ENCODE peak calls at places on chromosome 9, in ten cellular contexts. L, V, S, U, T, G, M, O, Z and A are unnamed samples.
A peak's percentile ranks its signal among the peaks of the same experiment; 100 is the strongest.

GRCh38 chr9:69027355-69028097 is 8.0 kb upstream of the FXN start:
- DNase-seq in L (peak; percentile 78), V (peak; percentile 57), S (peak; percentile 16), U (peak; percentile 64), T (peak; percentile 74), G (peak; percentile 45), M (peak; percentile 44), O (peak; percentile 48), Z (peak; percentile 71), A (peak; percentile 79)

GRCh38 chr9:36991516-36992134 is 42.4 kb downstream of the PAX5 start:
- DNase-seq in L (peak; percentile 75), V (peak; percentile 60), S (no peak), U (no peak), T (peak; percentile 20), G (no peak), M (peak; percentile 58), O (peak; percentile 5), Z (peak; percentile 73), A (peak; percentile 86)

GRCh38 chr9:6566409-6567139 is 79.0 kb downstream of the GLDC start:
- DNase-seq in L (peak; percentile 55), V (peak; percentile 97), S (peak; percentile 98), U (peak; percentile 98), T (no peak), G (peak; percentile 99), M (no peak), O (peak; percentile 95), Z (no peak), A (peak; percentile 17)

GRCh38 chr9:130682490-130683121 is 11.0 kb upstream of the EXOSC2 start:
- DNase-seq in L (peak; percentile 67), V (peak; percentile 85), S (peak; percentile 32), U (peak; percentile 78), T (peak; percentile 56), G (peak; percentile 67), M (peak; percentile 71), O (peak; percentile 75), Z (peak; percentile 90), A (peak; percentile 86)

GRCh38 chr9:12640866-12641636 is 52.1 kb upstream of the TYRP1 start:
- DNase-seq in L (no peak), V (no peak), S (no peak), U (no peak), T (no peak), G (no peak), M (no peak), O (no peak), Z (no peak), A (no peak)

GRCh38 chr9:98132806-98133631 is 14.0 kb upstream of the TRIM14 start:
- DNase-seq in L (no peak), V (no peak), S (no peak), U (no peak), T (peak; percentile 51), G (no peak), M (no peak), O (no peak), Z (peak; percentile 77), A (no peak)

GRCh38 chr9:33297455-33297854 is 7.1 kb downstream of the NFX1 start:
- DNase-seq in L (no peak), V (no peak), S (no peak), U (peak; percentile 9), T (peak; percentile 93), G (no peak), M (no peak), O (no peak), Z (no peak), A (peak; percentile 93)

GRCh38 chr9:15317836-15318235 is 10.8 kb upstream of the TTC39B start:
- DNase-seq in L (no peak), V (peak; percentile 7), S (peak; percentile 19), U (no peak), T (no peak), G (peak; percentile 49), M (no peak), O (peak; percentile 44), Z (no peak), A (no peak)

GRCh38 chr9:123299558-123300126 is 31.3 kb upstream of the STRBP start:
- DNase-seq in L (peak; percentile 41), V (no peak), S (no peak), U (no peak), T (no peak), G (no peak), M (peak; percentile 37), O (no peak), Z (peak; percentile 54), A (no peak)

GRCh38 chr9:4866239-4866969 is 73.7 kb downstream of the RCL1 start:
- DNase-seq in L (no peak), V (peak; percentile 73), S (no peak), U (no peak), T (no peak), G (peak; percentile 3), M (no peak), O (no peak), Z (no peak), A (no peak)

GRCh38 chr9:137316012-137316981 is 14.2 kb upstream of the NRARP start:
- DNase-seq in L (no peak), V (peak; percentile 51), S (no peak), U (peak; percentile 57), T (no peak), G (no peak), M (peak; percentile 95), O (no peak), Z (peak; percentile 81), A (no peak)

GRCh38 chr9:111481885-111482636 is 2.1 kb downstream of the ECPAS start:
- DNase-seq in L (peak; percentile 30), V (peak; percentile 56), S (no peak), U (peak; percentile 81), T (no peak), G (peak; percentile 63), M (no peak), O (peak; percentile 80), Z (no peak), A (no peak)

GRCh38 chr9:74742176-74742575 is 145.5 kb downstream of the TRPM6 start:
- DNase-seq in L (no peak), V (no peak), S (no peak), U (no peak), T (no peak), G (no peak), M (no peak), O (no peak), Z (no peak), A (no peak)

GRCh38 chr9:21933865-21934264 is 60.3 kb downstream of the CDKN2A start:
- DNase-seq in L (no peak), V (peak; percentile 34), S (peak; percentile 33), U (no peak), T (no peak), G (peak; percentile 57), M (no peak), O (peak; percentile 11), Z (no peak), A (peak; percentile 47)

GRCh38 chr9:88949425-88949824 is 41.8 kb upstream of the S1PR3 start:
- DNase-seq in L (no peak), V (no peak), S (peak; percentile 60), U (peak; percentile 17), T (no peak), G (peak; percentile 52), M (peak; percentile 25), O (peak; percentile 94), Z (peak; percentile 52), A (no peak)

GRCh38 chr9:27528278-27528885 is 1.2 kb downstream of the MOB3B start:
- DNase-seq in L (peak; percentile 94), V (no peak), S (peak; percentile 60), U (peak; percentile 67), T (no peak), G (peak; percentile 21), M (peak; percentile 41), O (peak; percentile 59), Z (peak; percentile 91), A (no peak)

GRCh38 chr9:72132052-72132451 is 17.2 kb upstream of the GDA start:
- DNase-seq in L (no peak), V (peak; percentile 30), S (no peak), U (no peak), T (no peak), G (no peak), M (no peak), O (no peak), Z (no peak), A (no peak)

DNA sequence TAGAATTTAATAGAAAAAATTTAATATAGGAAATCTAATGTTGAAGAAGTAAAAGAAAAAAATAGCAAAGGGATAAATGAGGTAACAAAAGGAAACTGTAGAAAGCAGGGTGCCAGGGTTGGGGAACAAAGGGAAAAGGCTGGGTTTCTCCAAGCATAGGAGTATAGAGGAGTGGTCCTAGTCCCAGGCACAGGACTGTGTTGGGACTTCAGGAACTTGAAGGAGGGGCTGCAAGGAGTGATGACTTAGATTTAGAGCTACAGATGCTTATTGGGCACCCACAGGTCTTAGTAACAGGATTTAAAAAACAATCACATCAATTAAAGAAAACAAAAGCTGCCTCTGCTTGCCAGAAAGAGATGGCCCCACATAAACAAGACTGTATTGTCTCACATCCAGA is 396.5 kb upstream of the TNC start:
- DNase-seq in L (no peak), V (no peak), S (no peak), U (no peak), T (no peak), G (no peak), M (no peak), O (no peak), Z (no peak), A (no peak)
- H3K4me1 ChIP-seq in L (no peaks in the 10 kb centered on the region), V (no peaks in the 10 kb centered on the region), S (no peaks in the 10 kb centered on the region), U (peaks cover 2% of the 10 kb centered on the region), T (no peaks in the 10 kb centered on the region), G (peaks cover 8% of the 10 kb centered on the region), M (no peaks in the 10 kb centered on the region), O (no peaks in the 10 kb centered on the region), Z (peaks cover 20% of the 10 kb centered on the region), A (no peaks in the 10 kb centered on the region)

DNA sequence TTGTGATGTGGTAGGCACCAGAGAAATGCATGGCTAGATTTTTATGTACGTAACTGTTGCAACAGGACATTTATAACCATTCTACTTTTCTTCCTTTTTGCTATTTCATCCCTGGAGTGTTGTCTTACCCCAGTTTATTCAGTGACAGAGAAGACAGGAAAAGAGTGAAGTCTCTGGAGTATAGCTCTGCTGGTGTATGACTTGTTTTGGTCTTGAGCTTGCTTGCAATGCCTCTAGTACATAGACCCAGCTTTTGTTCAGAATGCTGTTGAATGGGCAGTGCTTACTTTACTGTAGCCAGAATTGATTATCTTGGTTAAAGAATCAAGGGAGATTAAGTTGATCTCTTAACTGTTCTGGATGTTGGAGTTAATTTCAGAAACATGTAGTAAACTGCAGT is 94.3 kb downstream of the PBX3 start:
- DNase-seq in L (no peak), V (no peak), S (no peak), U (no peak), T (no peak), G (no peak), M (no peak), O (no peak), Z (no peak), A (no peak)
- H3K4me2 ChIP-seq in L (no peak overlapping the region), V (no peak overlapping the region), S (no peak overlapping the region), U (no peak overlapping the region), T (no peak overlapping the region), G (no peak overlapping the region), M (no peak overlapping the region), O (no peak overlapping the region), Z (no peak overlapping the region), A (no peak overlapping the region)

GRCh38 chr9:87524061-87524460 is 26.4 kb downstream of the DAPK1 start:
- DNase-seq in L (no peak), V (no peak), S (no peak), U (no peak), T (no peak), G (no peak), M (no peak), O (no peak), Z (no peak), A (no peak)
- H3K4me1 ChIP-seq in L (peaks cover 7% of the 10 kb centered on the region), V (no peaks in the 10 kb centered on the region), S (no peaks in the 10 kb centered on the region), U (peaks cover 6% of the 10 kb centered on the region), T (no peaks in the 10 kb centered on the region), G (no peaks in the 10 kb centered on the region), M (peaks cover 9% of the 10 kb centered on the region), O (no peaks in the 10 kb centered on the region), Z (peaks cover 9% of the 10 kb centered on the region), A (no peaks in the 10 kb centered on the region)

GRCh38 chr9:80893190-80893589 is 796.2 kb downstream of the TLE1 start:
- DNase-seq in L (no peak), V (no peak), S (no peak), U (no peak), T (no peak), G (no peak), M (no peak), O (no peak), Z (no peak), A (no peak)

GRCh38 chr9:80892703-80893102 is 796.6 kb downstream of the TLE1 start:
- DNase-seq in L (no peak), V (peak; percentile 39), S (no peak), U (no peak), T (no peak), G (peak; percentile 42), M (no peak), O (no peak), Z (no peak), A (no peak)
- H3K4me2 ChIP-seq in L (no peak overlapping the region), V (no peak overlapping the region), S (no peak overlapping the region), U (no peak overlapping the region), T (no peak overlapping the region), G (no peak overlapping the region), M (no peak overlapping the region), O (no peak overlapping the region), Z (no peak overlapping the region), A (no peak overlapping the region)